ENCODE peak calls at places on chromosomes 5 and 9, in five cellular contexts. P, I, W, D and O are unnamed samples.

GRCh38 chr5:141354900-141355469 is at the start of gene PCDHGA4:
- DNase-seq in I (no peak), W (peak), D (no peak), P (no peak), O (no peak)

GRCh38 chr9:110006657-110007056 is 201.3 kb downstream of the C9orf152 start:
- DNase-seq in I (no peak), W (no peak), D (no peak), P (no peak), O (no peak)

GRCh38 chr5:150904479-150905311 is at the start of gene ZNF300:
- DNase-seq in I (peak), D (peak), P (peak), W (peak), O (peak)

GRCh38 chr5:108233617-108234016 is 148.3 kb downstream of the FBXL17 start:
- DNase-seq in P (no peak), I (no peak), D (no peak), W (no peak), O (no peak)

GRCh38 chr5:172380992-172381643 is 73.2 kb downstream of the SH3PXD2B start:
- DNase-seq in D (no peak), I (no peak), P (no peak), W (peak), O (peak)

GRCh38 chr5:81779125-81779934 is 28.4 kb upstream of the SSBP2 start:
- DNase-seq in P (no peak), W (peak), I (peak), D (peak), O (peak)

GRCh38 chr5:115100556-115100955 is 69.2 kb downstream of the TRIM36 start:
- DNase-seq in I (no peak), P (no peak), W (peak), D (no peak), O (peak)

GRCh38 chr5:173498871-173499470 is 117.5 kb downstream of the BOD1 start:
- DNase-seq in P (no peak), W (no peak), I (no peak), D (no peak), O (peak)

GRCh38 chr5:60698316-60698715 is 1.6 kb downstream of the DEPDC1B start:
- DNase-seq in D (no peak), P (no peak), W (no peak), I (no peak), O (no peak)

GRCh38 chr9:130900701-130901497 is 4.3 kb upstream of the QRFP start:
- DNase-seq in P (no peak), I (no peak), D (no peak), W (no peak), O (no peak)

GRCh38 chr5:94045839-94046782 is 304.7 kb upstream of the POU5F2 start:
- DNase-seq in P (no peak), I (no peak), D (no peak), W (no peak), O (no peak)

GRCh38 chr9:119101048-119101447 is 268.2 kb downstream of the BRINP1 start:
- DNase-seq in I (no peak), P (no peak), W (no peak), D (no peak), O (no peak)

GRCh38 chr5:148740966-148741742 is 85.3 kb upstream of the ADRB2 start:
- DNase-seq in D (no peak), P (no peak), W (peak), I (no peak), O (peak)

GRCh38 chr9:72383978-72384709 is 19.1 kb upstream of the ZFAND5 start:
- DNase-seq in W (peak), D (no peak), I (no peak), P (no peak), O (peak)

DNA sequence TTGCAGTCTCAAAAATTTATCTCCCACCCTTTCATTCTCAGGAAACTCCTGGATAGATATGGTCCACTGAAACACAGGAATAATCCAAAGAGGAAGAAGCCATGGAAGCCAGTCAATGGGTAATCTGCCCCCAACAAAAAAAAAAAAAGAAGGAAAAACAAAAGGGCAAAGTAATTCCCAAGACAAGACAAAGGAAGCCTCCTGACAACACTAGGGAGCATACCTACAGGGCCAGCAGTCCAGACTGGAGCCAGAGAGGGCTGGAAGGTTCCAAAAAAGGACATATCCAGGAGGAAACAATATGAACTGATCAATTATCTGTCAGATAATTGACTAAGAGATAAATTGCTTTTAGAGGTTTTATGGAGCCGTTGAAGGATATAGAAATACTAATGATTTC is 12.9 kb downstream of the FNIP1 start:
- DNase-seq in I (no peak), D (no peak), W (no peak), P (no peak), O (no peak)
- TF ChIP-seq CTCF in I (no peak), D (no peak), W (no peak), P (no peak), O (no peak)

GRCh38 chr5:143497749-143498148 is 94.3 kb upstream of the NR3C1 start:
- DNase-seq in W (no peak), P (no peak), I (no peak), D (no peak), O (no peak)

GRCh38 chr5:143498821-143499220 is 95.3 kb upstream of the NR3C1 start:
- DNase-seq in W (no peak), D (no peak), P (no peak), I (no peak), O (no peak)

GRCh38 chr5:143501176-143501840 is 97.8 kb upstream of the NR3C1 start:
- DNase-seq in W (peak), D (no peak), I (no peak), P (no peak), O (no peak)

GRCh38 chr5:143496928-143497327 is 93.4 kb upstream of the NR3C1 start:
- DNase-seq in I (no peak), P (no peak), W (no peak), D (no peak), O (no peak)

GRCh38 chr5:143499480-143500114 is 96.1 kb upstream of the NR3C1 start:
- DNase-seq in D (no peak), W (no peak), P (no peak), I (no peak), O (no peak)
- TF ChIP-seq CTCF in D (no peak), W (no peak), P (no peak), I (no peak), O (peak)

DNA sequence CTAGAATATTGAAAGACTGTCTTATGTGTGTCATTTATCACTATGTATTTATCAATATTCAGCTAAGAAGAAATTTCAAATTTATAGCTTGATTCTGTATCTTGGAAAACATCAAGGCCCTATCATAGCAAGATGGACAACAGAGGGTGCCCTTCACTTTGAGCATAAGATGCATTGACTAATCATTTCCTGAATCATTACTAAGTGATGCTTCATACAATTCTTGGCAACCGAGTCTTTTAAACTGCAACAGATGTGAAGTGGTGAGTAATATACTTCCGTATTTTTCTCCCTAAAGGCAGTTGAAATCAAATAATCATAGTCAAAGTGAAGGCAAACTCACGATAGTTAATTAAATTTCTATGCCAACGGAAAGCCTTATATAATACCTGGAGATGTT is 318.6 kb upstream of the RGMB start:
- DNase-seq in P (no peak), D (no peak), I (no peak), W (peak), O (peak)
- TF ChIP-seq CTCF in P (peak), D (no peak), I (no peak), W (peak), O (peak)

GRCh38 chr9:76459691-76460635 is 981 bp downstream of the GCNT1 start:
- DNase-seq in P (no peak), D (peak), W (peak), I (no peak), O (peak)
- TF ChIP-seq CTCF in P (peak), D (peak), W (peak), I (no peak), O (peak)

GRCh38 chr5:128537999-128538248 is at the start of gene FBN2:
- DNase-seq in D (no peak), W (no peak), I (no peak), P (no peak), O (no peak)

GRCh38 chr5:128536229-128536860 is 1.7 kb downstream of the FBN2 start:
- DNase-seq in D (no peak), P (no peak), W (no peak), I (no peak), O (peak)

GRCh38 chr5:128537306-128537998 is 593 bp downstream of the FBN2 start:
- DNase-seq in P (peak), I (no peak), D (no peak), W (no peak), O (peak)

GRCh38 chr5:128538249-128539037 is 398 bp upstream of the FBN2 start:
- DNase-seq in P (peak), D (no peak), W (peak), I (no peak), O (peak)

GRCh38 chr5:128536861-128537305 is 1.2 kb downstream of the FBN2 start:
- DNase-seq in P (peak), D (no peak), W (no peak), I (no peak), O (peak)
- TF ChIP-seq CTCF in P (peak), D (no peak), W (no peak), I (no peak), O (no peak)

GRCh38 chr5:79705632-79706031 is 16.0 kb downstream of the CMYA5 start:
- DNase-seq in I (no peak), W (no peak), D (no peak), P (no peak), O (no peak)

GRCh38 chr5:79699766-79700400 is 10.2 kb downstream of the CMYA5 start:
- DNase-seq in P (no peak), I (no peak), W (no peak), D (peak), O (no peak)

GRCh38 chr5:79704553-79704952 is 14.9 kb downstream of the CMYA5 start:
- DNase-seq in D (no peak), W (no peak), P (no peak), I (no peak), O (no peak)

GRCh38 chr5:79703381-79703645 is 13.7 kb downstream of the CMYA5 start:
- DNase-seq in D (no peak), W (no peak), P (no peak), I (no peak), O (no peak)

GRCh38 chr5:79702606-79703380 is 13.2 kb downstream of the CMYA5 start:
- DNase-seq in D (no peak), P (no peak), I (no peak), W (peak), O (no peak)
- TF ChIP-seq CTCF in D (peak), P (peak), I (peak), W (peak), O (peak)

GRCh38 chr5:175851727-175852126 is 19.7 kb upstream of the CPLX2 start:
- DNase-seq in W (no peak), I (no peak), D (no peak), P (peak), O (no peak)

GRCh38 chr5:175856408-175856807 is 15.0 kb upstream of the CPLX2 start:
- DNase-seq in P (no peak), D (no peak), W (no peak), I (no peak), O (no peak)

GRCh38 chr5:175853573-175854230 is 17.7 kb upstream of the CPLX2 start:
- DNase-seq in I (no peak), D (no peak), P (no peak), W (no peak), O (no peak)

GRCh38 chr5:175855041-175855720 is 16.2 kb upstream of the CPLX2 start:
- DNase-seq in W (no peak), I (no peak), D (no peak), P (no peak), O (no peak)

DNA sequence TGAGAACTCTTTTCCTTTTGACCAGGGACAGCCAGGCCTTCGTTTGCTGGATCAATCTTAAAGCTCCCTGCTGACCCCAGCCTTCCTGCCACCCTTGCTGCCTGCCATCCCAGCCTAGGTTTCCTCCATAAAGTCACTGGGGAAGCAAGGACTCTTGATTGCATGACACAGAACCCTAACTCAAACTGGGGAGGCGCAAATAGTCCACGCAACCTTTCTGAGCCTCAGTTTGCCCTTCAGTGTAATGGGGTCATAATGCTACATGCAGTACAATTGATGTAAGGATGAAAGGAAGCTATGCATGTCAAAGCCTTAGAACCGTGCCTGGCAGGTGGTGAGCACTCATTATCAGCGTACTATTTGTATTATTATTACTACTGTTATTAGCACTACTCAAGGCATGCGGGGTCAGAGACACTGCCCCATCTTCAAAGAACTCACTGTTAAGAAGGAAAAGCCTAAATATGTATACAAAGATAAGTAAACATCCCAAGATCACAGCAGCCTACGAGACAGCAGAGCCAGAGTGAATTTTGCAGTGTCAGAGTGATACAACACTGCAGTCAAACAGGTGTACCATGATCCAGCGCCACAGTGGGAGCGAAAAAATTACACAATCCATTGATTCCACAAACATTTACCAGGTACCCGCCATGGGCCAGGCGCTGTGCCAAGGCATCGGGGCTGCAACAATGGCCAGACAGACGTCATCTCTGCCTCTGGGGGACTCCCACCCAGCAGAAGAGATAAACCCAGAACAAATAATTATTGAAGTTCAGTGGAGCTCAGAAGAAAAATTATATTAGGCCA is 16.9 kb upstream of the CPLX2 start:
- DNase-seq in D (peak), W (no peak), P (no peak), I (no peak), O (no peak)
- TF ChIP-seq CTCF in D (no peak), W (no peak), P (no peak), I (no peak), O (no peak)

GRCh38 chr5:28710360-28710759 is 1672.0 kb upstream of the CDH9 start:
- DNase-seq in D (no peak), P (no peak), I (no peak), W (no peak), O (no peak)
- TF ChIP-seq CTCF in D (peak), P (peak), I (no peak), W (no peak), O (no peak)